ENCODE peak calls at places on chromosome 14, in ten cellular contexts. R, W, G, C, H, X, M, B, O and A are unnamed samples.
A peak's percentile ranks its signal among the peaks of the same experiment; 100 is the strongest.

GRCh38 chr14:90728951-90729350 is 87.3 kb downstream of the TTC7B start:
- DNase-seq in R (no peak), C (no peak), M (no peak), B (no peak), H (no peak), O (no peak), X (no peak), G (no peak), W (no peak), A (no peak)

GRCh38 chr14:63134801-63135200 is 69.4 kb upstream of the RHOJ start:
- DNase-seq in O (no peak), M (peak; percentile 6), B (no peak), H (peak; percentile 34), R (no peak), C (no peak), W (no peak), G (peak; percentile 16), X (no peak), A (peak; percentile 6)

GRCh38 chr14:100790785-100791667 is 34.9 kb upstream of the MEG3 start:
- DNase-seq in O (no peak), H (peak; percentile 86), C (no peak), B (peak; percentile 58), X (no peak), G (no peak), W (no peak), M (peak; percentile 48), R (no peak), A (no peak)

GRCh38 chr14:90556666-90557450 is 160.0 kb downstream of the CALM1 start:
- DNase-seq in R (no peak), X (no peak), B (no peak), W (no peak), H (no peak), G (no peak), O (no peak), C (no peak), M (no peak), A (no peak)

GRCh38 chr14:93909429-93910128 is 17.6 kb upstream of the FAM181A start:
- DNase-seq in H (peak; percentile 3), W (peak; percentile 47), R (no peak), O (no peak), X (no peak), B (no peak), C (no peak), M (no peak), G (no peak), A (no peak)

GRCh38 chr14:95910628-95911027 is 34.0 kb downstream of the TUNAR start:
- DNase-seq in W (no peak), H (no peak), G (no peak), C (no peak), R (no peak), X (no peak), B (no peak), O (no peak), M (no peak), A (no peak)

GRCh38 chr14:103561381-103562134 is 899 bp downstream of the BAG5 start:
- DNase-seq in C (no peak), H (peak; percentile 73), M (peak; percentile 62), B (peak; percentile 63), O (peak; percentile 77), G (peak; percentile 54), R (no peak), W (no peak), X (peak; percentile 59), A (peak; percentile 59)

GRCh38 chr14:89503458-89503996 is 86.5 kb upstream of the FOXN3 start:
- DNase-seq in O (peak; percentile 61), M (no peak), X (no peak), R (no peak), C (no peak), H (no peak), B (no peak), G (no peak), W (no peak), A (no peak)

GRCh38 chr14:70816525-70816924 is 7.2 kb upstream of the MAP3K9 start:
- DNase-seq in M (no peak), H (no peak), O (no peak), W (no peak), B (no peak), X (no peak), C (no peak), R (no peak), G (no peak), A (no peak)

GRCh38 chr14:64450255-64450654 is 15.0 kb upstream of the AKAP5 start:
- DNase-seq in X (no peak), H (no peak), G (no peak), M (no peak), R (no peak), O (no peak), C (no peak), B (no peak), W (no peak), A (no peak)

GRCh38 chr14:71492346-71492745 is 439.9 kb upstream of the RGS6 start:
- DNase-seq in M (no peak), B (no peak), C (no peak), G (no peak), O (no peak), X (no peak), H (no peak), R (no peak), W (no peak), A (no peak)

GRCh38 chr14:105156414-105157375 is 11.9 kb downstream of the JAG2 start:
- DNase-seq in R (no peak), G (no peak), W (no peak), C (no peak), M (no peak), O (no peak), B (no peak), H (no peak), X (no peak), A (no peak)

GRCh38 chr14:63918411-63918810 is 65.6 kb downstream of the SYNE2 start:
- DNase-seq in M (no peak), X (no peak), B (no peak), R (no peak), H (no peak), O (no peak), G (no peak), W (no peak), C (no peak), A (no peak)

GRCh38 chr14:60241091-60241490 is 7.9 kb upstream of the PPM1A start:
- DNase-seq in G (no peak), C (no peak), B (no peak), R (no peak), O (no peak), X (no peak), M (no peak), H (no peak), W (no peak), A (no peak)

GRCh38 chr14:26255213-26255612 is 342.6 kb downstream of the NOVA1 start:
- DNase-seq in R (no peak), W (no peak), M (peak; percentile 68), B (peak; percentile 52), O (no peak), X (no peak), C (no peak), H (peak; percentile 71), G (peak; percentile 15), A (peak; percentile 61)
- TF ChIP-seq CTCF in R (no peak), W (no peak), M (peak; percentile 62), B (peak; percentile 63), O (no peak), X (no peak), C (no peak), H (peak; percentile 69), G (peak; percentile 32), A (peak; percentile 63)

GRCh38 chr14:68672609-68673285 is 120.1 kb downstream of the ZFP36L1 start:
- DNase-seq in W (no peak), O (no peak), X (no peak), B (no peak), M (peak; percentile 74), G (no peak), C (no peak), H (no peak), R (no peak), A (no peak)
- TF ChIP-seq CTCF in W (no peak), O (no peak), X (no peak), B (no peak), M (peak; percentile 25), G (no peak), C (no peak), H (no peak), R (peak; percentile 24), A (no peak)

GRCh38 chr14:77151245-77151644 is 9.7 kb upstream of the ZDHHC22 start:
- DNase-seq in X (no peak), O (no peak), G (no peak), C (no peak), W (no peak), B (peak; percentile 19), H (peak; percentile 29), M (peak; percentile 8), R (no peak), A (no peak)
- TF ChIP-seq CTCF in X (peak; percentile 8), O (peak; percentile 16), G (peak; percentile 66), C (peak; percentile 73), W (no peak), B (peak; percentile 48), H (peak; percentile 62), M (peak; percentile 62), R (peak; percentile 45), A (peak; percentile 56)

GRCh38 chr14:55271572-55272414 is 572 bp downstream of the FBXO34 start:
- DNase-seq in C (peak; percentile 10), G (peak; percentile 77), R (peak; percentile 82), O (peak; percentile 86), B (peak; percentile 69), M (peak; percentile 81), H (peak; percentile 82), X (peak; percentile 64), W (peak; percentile 68), A (peak; percentile 60)

GRCh38 chr14:55272922-55273321 is 1.7 kb downstream of the FBXO34 start:
- DNase-seq in H (no peak), B (peak; percentile 7), G (no peak), C (no peak), O (no peak), M (no peak), X (no peak), W (no peak), R (no peak), A (peak; percentile 26)

GRCh38 chr14:55272415-55272786 is 1.2 kb downstream of the FBXO34 start:
- DNase-seq in X (no peak), O (no peak), B (no peak), C (no peak), R (no peak), M (no peak), G (no peak), H (no peak), W (no peak), A (peak; percentile 10)

GRCh38 chr14:55274144-55274543 is 2.9 kb downstream of the FBXO34 start:
- DNase-seq in M (no peak), B (peak; percentile 27), G (no peak), R (no peak), X (no peak), O (no peak), H (no peak), C (no peak), W (no peak), A (peak; percentile 33)

DNA sequence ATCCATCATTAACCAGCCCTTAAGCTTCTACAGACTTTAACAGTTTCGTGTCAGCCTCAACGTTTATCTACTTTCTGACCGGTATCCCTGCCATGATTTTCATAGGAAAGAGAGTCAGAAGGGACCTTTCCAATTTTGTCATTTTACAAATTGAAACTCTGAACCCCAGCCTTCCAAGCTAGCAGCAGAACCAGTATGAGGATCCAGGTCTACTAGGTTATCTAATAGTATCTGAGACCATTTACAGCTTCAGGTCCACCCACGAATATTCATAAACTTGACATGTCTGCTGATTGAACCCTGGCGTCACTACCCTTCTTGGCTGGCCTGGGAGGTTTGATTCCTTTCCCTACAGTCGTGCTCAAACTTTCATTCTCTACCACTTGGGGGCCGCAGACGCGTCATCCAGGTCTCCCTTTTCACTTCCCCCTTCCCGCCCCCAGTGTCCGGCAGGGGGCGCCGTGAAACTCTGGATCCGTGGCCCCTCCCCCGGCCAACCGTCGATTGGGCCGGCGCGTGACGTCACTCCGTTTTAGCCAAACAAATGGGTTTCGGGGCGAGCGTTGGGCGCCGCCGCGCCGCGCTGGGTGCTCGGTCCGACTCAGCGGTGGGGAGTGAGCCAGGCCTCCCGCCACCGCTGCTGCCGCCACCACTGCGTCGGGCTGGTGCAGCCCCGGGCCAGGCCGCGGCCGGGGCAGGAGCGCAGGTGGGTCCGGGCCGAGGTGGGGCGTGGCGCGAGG is at the start of gene FBXO34:
- DNase-seq in C (peak; percentile 70), R (peak; percentile 100), O (peak; percentile 97), W (peak; percentile 100), X (peak; percentile 100), G (peak; percentile 98), H (peak; percentile 97), B (peak; percentile 97), M (peak; percentile 95), A (peak; percentile 84)
- TF ChIP-seq CTCF in C (peak; percentile 97), R (peak; percentile 98), O (peak; percentile 92), W (peak; percentile 98), X (peak; percentile 99), G (peak; percentile 99), H (peak; percentile 98), B (peak; percentile 95), M (peak; percentile 92), A (peak; percentile 98)